ENCODE peak calls at places on chromosome 20, in seven cellular contexts. R is psoas muscle, W is heart right ventricle, J is endodermal cell, Z is PC-9, Q is omental fat pad, F is astrocyte of the spinal cord. C is an unnamed sample.

GRCh38 chr20:34435589-34435988 is 72.5 kb downstream of the ITCH start:
- DNase-seq in R (no peak), W (no peak), J (no peak), Z (no peak), Q (no peak), F (no peak), C (no peak)

GRCh38 chr20:364905-365794 is 15.4 kb upstream of the TRIB3 start:
- DNase-seq in R (no peak), W (no peak), J (no peak), Z (peak; percentile 74), Q (no peak), F (no peak), C (no peak)

GRCh38 chr20:48595495-48596475 is 232.0 kb downstream of the PREX1 start:
- DNase-seq in R (no peak), W (no peak), J (no peak), Z (no peak), Q (no peak), F (no peak), C (no peak)

GRCh38 chr20:18428490-18429173 is 38.2 kb downstream of the DZANK1 start:
- DNase-seq in R (no peak), W (peak; percentile 23), J (no peak), Z (no peak), Q (no peak), F (peak; percentile 40), C (no peak)

GRCh38 chr20:41617059-41617921 is 887 bp downstream of the CHD6 start:
- DNase-seq in R (peak; percentile 70), W (peak; percentile 54), J (peak; percentile 69), Z (no peak), Q (no peak), F (peak; percentile 28), C (no peak)

GRCh38 chr20:24892522-24892921 is 56.5 kb upstream of the CST7 start:
- DNase-seq in R (no peak), W (no peak), J (no peak), Z (no peak), Q (no peak), F (no peak), C (no peak)

GRCh38 chr20:46275091-46275490 is 33.2 kb downstream of the CDH22 start:
- DNase-seq in R (no peak), W (no peak), J (no peak), Z (no peak), Q (no peak), F (no peak), C (no peak)

GRCh38 chr20:51028616-51029263 is 5.8 kb upstream of the KCNG1 start:
- DNase-seq in R (no peak), W (no peak), J (peak; percentile 70), Z (no peak), Q (no peak), F (no peak), C (no peak)

GRCh38 chr20:51388227-51388626 is 154.3 kb downstream of the NFATC2 start:
- DNase-seq in R (no peak), W (no peak), J (no peak), Z (peak; percentile 88), Q (no peak), F (peak; percentile 37), C (no peak)

GRCh38 chr20:53805895-53806384 is 212.3 kb upstream of the ZNF217 start:
- DNase-seq in R (no peak), W (no peak), J (no peak), Z (peak; percentile 95), Q (no peak), F (peak; percentile 72), C (no peak)

GRCh38 chr20:41185013-41185757 is 47.8 kb downstream of the PLCG1 start:
- DNase-seq in R (peak; percentile 78), W (no peak), J (peak; percentile 32), Z (no peak), Q (no peak), F (no peak), C (peak; percentile 32)

GRCh38 chr20:50283922-50284810 is 93.5 kb downstream of the CEBPB start:
- DNase-seq in R (peak; percentile 84), W (no peak), J (no peak), Z (peak; percentile 90), Q (no peak), F (peak; percentile 43), C (no peak)

DNA sequence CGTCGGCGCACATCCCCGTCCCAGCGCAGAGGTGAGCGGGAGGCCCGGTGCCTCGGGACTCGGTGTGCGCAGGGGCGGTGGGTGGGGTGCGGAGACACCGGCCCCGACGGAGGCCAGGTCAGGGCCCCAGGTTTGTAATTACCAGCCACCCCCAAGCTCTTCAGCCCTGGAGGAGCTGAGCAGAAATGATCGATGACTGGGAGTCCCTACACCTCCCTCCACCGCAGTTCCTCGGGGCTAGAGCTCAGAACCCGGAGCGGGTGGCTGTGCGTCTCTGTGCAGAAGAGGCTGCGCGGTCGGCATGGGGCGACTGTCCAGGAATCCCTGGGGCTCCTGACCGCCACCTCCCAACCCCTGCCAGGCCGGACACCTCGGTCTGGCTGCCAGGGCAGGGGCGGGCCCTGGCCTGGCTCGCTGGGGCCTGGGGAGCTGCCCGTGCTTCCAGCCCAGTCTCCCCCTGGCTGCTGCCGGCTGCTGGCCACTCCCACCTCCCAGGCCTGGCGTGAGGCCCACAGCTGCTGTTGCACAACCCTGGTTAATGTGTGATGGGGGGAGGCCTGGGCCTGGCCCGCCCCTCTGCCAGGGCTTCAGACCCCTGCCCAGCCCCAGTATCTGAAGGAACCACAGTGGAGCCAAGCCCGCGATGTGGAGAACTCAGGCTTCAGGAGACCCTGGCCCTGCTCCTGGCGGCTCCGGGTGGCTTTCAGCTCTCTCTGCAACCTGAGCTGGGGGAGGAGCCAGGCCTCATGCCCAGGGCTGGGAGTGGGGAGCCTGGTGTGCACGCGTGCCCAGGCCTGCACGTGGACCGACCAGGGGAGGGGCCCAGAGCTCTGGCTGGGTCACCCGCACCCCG is 1.2 kb downstream of the SLC2A4RG start:
- DNase-seq in R (peak; percentile 97), W (peak; percentile 95), J (peak; percentile 90), Z (peak; percentile 82), Q (peak; percentile 89), F (peak; percentile 91), C (peak; percentile 88)
- TF ChIP-seq CTCF in R (no peak), W (no peak), J (peak; percentile 42), Z (no peak), Q (no peak), F (peak; percentile 26), C (no peak)

GRCh38 chr20:44990957-44991356 is 24.6 kb downstream of the STK4 start:
- DNase-seq in R (no peak), W (no peak), J (no peak), Z (no peak), Q (no peak), F (no peak), C (no peak)
- TF ChIP-seq CTCF in R (no peak), W (no peak), J (no peak), Z (no peak), Q (no peak), F (no peak), C (no peak)

GRCh38 chr20:38073307-38074010 is 39.9 kb downstream of the RPRD1B start:
- DNase-seq in R (no peak), W (peak; percentile 30), J (peak; percentile 76), Z (peak; percentile 80), Q (no peak), F (peak; percentile 98), C (no peak)
- TF ChIP-seq CTCF in R (peak; percentile 60), W (peak; percentile 77), J (peak; percentile 93), Z (peak; percentile 85), Q (peak; percentile 30), F (peak; percentile 77), C (peak; percentile 73)

GRCh38 chr20:55632592-55632991 is 372.7 kb downstream of the CBLN4 start:
- DNase-seq in R (no peak), W (no peak), J (peak; percentile 78), Z (no peak), Q (no peak), F (no peak), C (no peak)
- TF ChIP-seq CTCF in R (no peak), W (no peak), J (peak; percentile 63), Z (no peak), Q (no peak), F (no peak), C (no peak)

DNA sequence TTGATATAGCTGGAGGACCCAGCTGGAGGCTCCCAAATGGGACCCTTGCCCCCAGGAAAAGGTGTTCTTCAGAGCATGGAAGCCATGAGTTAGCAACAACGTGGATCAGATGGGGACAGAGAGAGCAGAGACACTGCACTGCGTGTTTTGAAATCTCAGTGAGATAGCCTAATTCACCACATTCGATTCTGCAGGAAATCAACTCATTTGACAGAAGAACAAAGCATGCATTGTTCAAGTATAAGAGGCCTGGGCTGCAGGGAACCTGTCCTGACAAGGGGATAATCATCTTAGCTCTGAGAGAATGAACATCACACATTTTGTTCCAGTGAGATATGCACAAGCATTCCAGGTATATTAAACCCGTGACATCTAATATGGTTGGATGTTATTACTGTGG is 450.2 kb downstream of the CDH26 start:
- DNase-seq in R (no peak), W (no peak), J (no peak), Z (no peak), Q (no peak), F (no peak), C (no peak)
- TF ChIP-seq CTCF in R (no peak), W (no peak), J (no peak), Z (no peak), Q (no peak), F (no peak), C (no peak)

DNA sequence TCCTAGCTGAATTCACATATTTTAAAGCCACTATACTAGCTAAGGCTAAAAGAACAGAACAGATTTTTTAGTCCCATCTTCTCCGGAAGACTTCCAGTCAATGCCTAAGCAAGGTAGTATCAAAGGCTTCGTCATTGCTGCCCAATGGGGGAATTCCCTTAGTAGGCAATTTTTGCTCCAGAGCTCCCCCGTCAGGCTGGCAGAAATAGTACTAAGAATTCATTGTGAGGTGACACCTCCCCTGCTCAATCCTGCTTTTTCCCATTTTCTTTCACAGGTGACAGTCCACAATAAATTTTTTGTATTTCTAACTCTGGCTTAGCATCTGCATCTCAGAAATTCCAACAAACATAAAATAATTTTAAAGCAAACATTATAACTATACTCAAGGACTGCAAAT is 52.8 kb upstream of the SRSF6 start:
- DNase-seq in R (no peak), W (no peak), J (peak; percentile 83), Z (peak; percentile 31), Q (no peak), F (no peak), C (no peak)
- TF ChIP-seq CTCF in R (no peak), W (no peak), J (peak; percentile 73), Z (peak; percentile 59), Q (no peak), F (peak; percentile 12), C (no peak)

DNA sequence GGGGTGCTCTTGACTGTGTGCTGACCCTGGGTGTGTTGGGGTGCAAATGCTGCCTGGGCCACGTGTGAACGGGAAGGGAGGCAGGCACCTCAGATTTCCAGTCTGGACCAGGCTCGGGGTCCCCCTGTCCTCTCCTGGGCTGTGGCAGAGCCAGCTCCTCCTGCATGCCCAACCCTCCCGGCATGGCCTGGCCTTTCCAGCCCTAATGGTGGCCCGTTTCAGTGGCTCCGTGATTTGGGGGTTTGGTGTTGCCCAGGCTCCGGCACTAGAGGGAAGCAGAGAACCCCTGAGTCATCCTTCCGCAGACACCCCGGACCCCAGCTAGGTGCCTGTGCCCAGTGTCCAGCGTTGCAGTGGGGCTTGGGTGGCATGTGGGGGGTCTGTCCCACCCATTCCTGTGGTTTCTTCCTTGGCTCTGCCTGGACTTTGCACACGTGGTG is 9.1 kb downstream of the RBM38 start:
- DNase-seq in R (peak; percentile 58), W (no peak), J (no peak), Z (no peak), Q (no peak), F (no peak), C (no peak)
- TF ChIP-seq CTCF in R (no peak), W (no peak), J (no peak), Z (no peak), Q (no peak), F (no peak), C (no peak)

GRCh38 chr20:57573893-57574292 is 13.0 kb downstream of the PCK1 start:
- DNase-seq in R (no peak), W (no peak), J (no peak), Z (no peak), Q (no peak), F (no peak), C (no peak)
- TF ChIP-seq CTCF in R (no peak), W (no peak), J (peak; percentile 73), Z (peak; percentile 49), Q (no peak), F (peak; percentile 32), C (peak; percentile 21)

C was measured in mesothelial cell of epicardium.